ENCODE peak calls at places on chromosomes 1 and 21, in eight cellular contexts. H is aorta; C is effector CD8-positive, alpha-beta T cell; Y is HEK293T; B is cardiac fibroblast; K is posterior cingulate gyrus; A is stimulated activated CD4-positive, alpha-beta T cell treated with anti-CD3 and anti-CD28 coated beads, Interleukin-4, amount 100 ng/mL, for 48 hours; I is occipital lobe. N is an unnamed sample.

GRCh38 chr1:145805057-145805456 is 18.8 kb downstream of the RNF115 start:
- DNase-seq in H (no peak), C (no peak), Y (no peak), B (peak), K (no peak), A (no peak), I (no peak), N (no peak)

GRCh38 chr21:41317458-41317857 is 857 bp downstream of the FAM3B start:
- DNase-seq in H (no peak), C (no peak), Y (no peak), B (no peak), K (no peak), A (no peak), I (no peak), N (no peak)

GRCh38 chr1:87000460-87000859 is 86.0 kb downstream of the HS2ST1 start:
- DNase-seq in H (no peak), C (no peak), Y (no peak), B (no peak), K (no peak), A (no peak), I (no peak), N (no peak)

GRCh38 chr1:65059930-65060538 is 88.0 kb upstream of the AK4 start:
- DNase-seq in H (no peak), C (no peak), Y (peak), B (peak), K (no peak), A (no peak), I (no peak), N (no peak)

GRCh38 chr1:4697801-4698200 is 43.4 kb downstream of the AJAP1 start:
- DNase-seq in H (no peak), C (no peak), Y (no peak), B (no peak), K (no peak), A (no peak), I (peak), N (no peak)

GRCh38 chr1:94248956-94249688 is 11.7 kb upstream of the ARHGAP29 start:
- DNase-seq in H (no peak), C (no peak), Y (no peak), B (peak), K (no peak), A (no peak), I (no peak), N (no peak)

GRCh38 chr1:73813726-73814125 is 384.2 kb downstream of the LRRIQ3 start:
- DNase-seq in H (no peak), C (no peak), Y (no peak), B (no peak), K (no peak), A (no peak), I (no peak), N (no peak)

GRCh38 chr1:206911064-206911663 is 10.6 kb downstream of the FCMR start:
- DNase-seq in H (no peak), C (peak), Y (peak), B (peak), K (no peak), A (no peak), I (no peak), N (no peak)

GRCh38 chr1:179042700-179043099 is 17.0 kb downstream of the FAM20B start:
- DNase-seq in H (no peak), C (no peak), Y (no peak), B (no peak), K (no peak), A (no peak), I (no peak), N (no peak)

GRCh38 chr1:182601416-182601786 is 2.8 kb downstream of the RGS16 start:
- DNase-seq in H (peak), C (peak), Y (peak), B (peak), K (peak), A (no peak), I (peak), N (no peak)

GRCh38 chr1:8423134-8423701 is 105.3 kb downstream of the SLC45A1 start:
- DNase-seq in H (peak), C (no peak), Y (peak), B (peak), K (no peak), A (peak), I (no peak), N (no peak)

GRCh38 chr1:184392779-184393522 is 6.1 kb downstream of the C1orf21 start:
- DNase-seq in H (no peak), C (no peak), Y (no peak), B (no peak), K (no peak), A (no peak), I (no peak), N (no peak)

GRCh38 chr1:172041689-172042088 is 200.4 kb downstream of the DNM3 start:
- DNase-seq in H (no peak), C (no peak), Y (peak), B (peak), K (no peak), A (no peak), I (no peak), N (no peak)

GRCh38 chr1:219661464-219662092 is 48.7 kb upstream of the ZC3H11B start:
- DNase-seq in H (no peak), C (no peak), Y (no peak), B (no peak), K (no peak), A (no peak), I (no peak), N (no peak)

GRCh38 chr21:16792155-16792554 is 720.7 kb upstream of the CXADR start:
- DNase-seq in H (no peak), C (no peak), Y (no peak), B (no peak), K (no peak), A (no peak), I (no peak), N (no peak)

GRCh38 chr1:93033785-93034184 is 45.3 kb upstream of the MTF2 start:
- DNase-seq in H (no peak), C (no peak), Y (no peak), B (no peak), K (no peak), A (no peak), I (no peak), N (no peak)

GRCh38 chr1:145720878-145721671 is 1.8 kb downstream of the CD160 start:
- DNase-seq in H (peak), C (peak), Y (peak), B (peak), K (peak), A (peak), I (peak), N (peak)

GRCh38 chr21:35838987-35839763 is 221.2 kb downstream of the SETD4 start:
- DNase-seq in H (no peak), C (no peak), Y (no peak), B (no peak), K (no peak), A (no peak), I (no peak), N (no peak)

GRCh38 chr1:91700332-91700731 is 185.6 kb downstream of the TGFBR3 start:
- DNase-seq in H (no peak), C (no peak), Y (no peak), B (peak), K (no peak), A (no peak), I (no peak), N (no peak)

GRCh38 chr1:118960026-118960561 is 28.0 kb downstream of the TBX15 start:
- DNase-seq in H (no peak), C (no peak), Y (no peak), B (no peak), K (no peak), A (no peak), I (no peak), N (no peak)

GRCh38 chr1:9350011-9350907 is 57.6 kb downstream of the SPSB1 start:
- DNase-seq in H (peak), C (no peak), Y (no peak), B (peak), K (no peak), A (no peak), I (no peak), N (peak)

GRCh38 chr21:24428539-24429186 is 1178.6 kb downstream of the MRPL39 start:
- DNase-seq in H (no peak), C (no peak), Y (no peak), B (no peak), K (no peak), A (no peak), I (no peak), N (no peak)

GRCh38 chr1:18088077-18088594 is 19.5 kb upstream of the IGSF21 start:
- DNase-seq in H (no peak), C (no peak), Y (no peak), B (no peak), K (no peak), A (no peak), I (no peak), N (no peak)

GRCh38 chr21:46082638-46083270 is 15.2 kb upstream of the COL6A2 start:
- DNase-seq in H (peak), C (no peak), Y (peak), B (no peak), K (no peak), A (no peak), I (no peak), N (no peak)

GRCh38 chr1:96980448-96980847 is 258.9 kb downstream of the PTBP2 start:
- DNase-seq in H (no peak), C (no peak), Y (no peak), B (no peak), K (no peak), A (no peak), I (no peak), N (no peak)

GRCh38 chr1:45442272-45442671 is 48.7 kb downstream of the TESK2 start:
- DNase-seq in H (no peak), C (no peak), Y (no peak), B (peak), K (no peak), A (no peak), I (no peak), N (no peak)

GRCh38 chr21:42524341-42525227 is 10.9 kb downstream of the SLC37A1 start:
- DNase-seq in H (peak), C (peak), Y (no peak), B (peak), K (no peak), A (no peak), I (no peak), N (peak)

GRCh38 chr1:100523038-100523649 is 14.8 kb upstream of the GPR88 start:
- DNase-seq in H (no peak), C (no peak), Y (no peak), B (peak), K (no peak), A (no peak), I (no peak), N (no peak)

N was measured in heart right ventricle.